ENCODE peak calls at places on chromosomes 5 and 9, in eight cellular contexts. A, M, Y, L, B, Q, N and V are unnamed samples.

GRCh38 chr5:123036391-123037103 is at the start of gene PPIC:
- DNase-seq in A (no peak), M (peak), Y (peak), L (peak), B (peak), Q (peak), N (peak), V (peak)

GRCh38 chr9:68706579-68707201 is 1.6 kb downstream of the PIP5K1B start:
- DNase-seq in A (no peak), M (no peak), Y (no peak), L (no peak), B (peak), Q (no peak), N (no peak), V (no peak)

GRCh38 chr9:6184749-6185645 is 30.6 kb upstream of the IL33 start:
- DNase-seq in A (no peak), M (no peak), Y (peak), L (peak), B (no peak), Q (no peak), N (no peak), V (no peak)

GRCh38 chr5:132836852-132837251 is 6.4 kb upstream of the SHROOM1 start:
- DNase-seq in A (no peak), M (no peak), Y (no peak), L (no peak), B (no peak), Q (no peak), N (no peak), V (no peak)

GRCh38 chr9:97759611-97760288 is 62.6 kb upstream of the XPA start:
- DNase-seq in A (no peak), M (no peak), Y (peak), L (no peak), B (no peak), Q (no peak), N (no peak), V (no peak)

GRCh38 chr5:120942551-120942950 is 478.5 kb downstream of the PRR16 start:
- DNase-seq in A (no peak), M (no peak), Y (peak), L (peak), B (no peak), Q (no peak), N (no peak), V (no peak)

GRCh38 chr9:69297300-69297980 is 27.6 kb upstream of the ENTREP1 start:
- DNase-seq in A (no peak), M (no peak), Y (no peak), L (no peak), B (no peak), Q (no peak), N (no peak), V (no peak)

GRCh38 chr9:137387034-137387890 is 35.7 kb downstream of the EXD3 start:
- DNase-seq in A (no peak), M (no peak), Y (no peak), L (no peak), B (no peak), Q (no peak), N (no peak), V (no peak)

GRCh38 chr9:134344068-134344820 is 18.0 kb downstream of the RXRA start:
- DNase-seq in A (peak), M (peak), Y (no peak), L (peak), B (peak), Q (peak), N (no peak), V (no peak)

GRCh38 chr5:157917909-157918809 is 59.2 kb upstream of the CLINT1 start:
- DNase-seq in A (peak), M (peak), Y (peak), L (peak), B (peak), Q (peak), N (peak), V (peak)

GRCh38 chr5:170254056-170254455 is 21.3 kb downstream of the C5orf58 start:
- DNase-seq in A (peak), M (no peak), Y (no peak), L (peak), B (no peak), Q (no peak), N (no peak), V (peak)

GRCh38 chr9:24011206-24011605 is 185.2 kb upstream of the ELAVL2 start:
- DNase-seq in A (no peak), M (no peak), Y (no peak), L (no peak), B (no peak), Q (no peak), N (no peak), V (no peak)

DNA sequence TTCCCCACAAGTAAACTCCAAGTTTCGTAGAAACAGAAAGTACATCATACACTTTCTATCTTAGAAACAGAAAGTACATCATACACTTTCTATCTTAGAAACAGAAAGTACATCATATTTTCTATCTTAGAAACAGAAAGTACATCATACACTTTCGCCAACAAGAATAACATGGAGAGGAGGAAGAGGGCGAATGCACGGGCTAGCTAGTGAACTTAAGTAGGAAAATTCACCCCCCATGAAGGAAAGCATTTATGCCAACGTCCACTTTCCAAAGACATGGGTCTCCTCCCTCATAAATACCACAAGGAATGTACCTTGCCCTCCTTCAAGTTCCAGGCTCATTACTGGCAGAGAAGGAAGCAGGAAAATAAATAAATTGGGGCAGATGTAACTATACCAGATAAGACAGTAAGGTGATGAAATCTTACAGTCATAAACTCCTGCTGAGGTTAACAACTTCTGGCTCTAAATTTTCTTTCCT is 64.7 kb downstream of the FRMD3 start:
- DNase-seq in A (no peak), M (no peak), Y (no peak), L (no peak), B (no peak), Q (no peak), N (peak), V (no peak)
- H3K4me3 ChIP-seq in A (no peak), M (peak), Y (no peak), L (no peak), B (peak), Q (no peak), N (no peak), V (no peak)

GRCh38 chr9:86354882-86355399 is 731 bp upstream of the TUT7 start:
- DNase-seq in A (no peak), M (no peak), Y (peak), L (peak), B (no peak), Q (no peak), N (no peak), V (no peak)
- H3K4me3 ChIP-seq in A (peak), M (peak), Y (peak), L (peak), B (peak), Q (peak), N (peak), V (peak)

GRCh38 chr9:73154271-73154670 is 2.6 kb downstream of the ANXA1 start:
- DNase-seq in A (no peak), M (no peak), Y (no peak), L (no peak), B (no peak), Q (no peak), N (no peak), V (no peak)

GRCh38 chr9:73155389-73155788 is 3.7 kb downstream of the ANXA1 start:
- DNase-seq in A (peak), M (no peak), Y (peak), L (no peak), B (no peak), Q (no peak), N (no peak), V (no peak)

GRCh38 chr9:73155968-73156592 is 4.4 kb downstream of the ANXA1 start:
- DNase-seq in A (no peak), M (no peak), Y (no peak), L (no peak), B (no peak), Q (no peak), N (no peak), V (no peak)

GRCh38 chr9:73153793-73154227 is 2.1 kb downstream of the ANXA1 start:
- DNase-seq in A (no peak), M (no peak), Y (peak), L (peak), B (no peak), Q (no peak), N (no peak), V (no peak)

GRCh38 chr9:73154760-73155159 is 3.1 kb downstream of the ANXA1 start:
- DNase-seq in A (peak), M (no peak), Y (peak), L (peak), B (no peak), Q (no peak), N (no peak), V (no peak)
- H3K4me3 ChIP-seq in A (peak), M (peak), Y (peak), L (peak), B (peak), Q (no peak), N (no peak), V (no peak)

DNA sequence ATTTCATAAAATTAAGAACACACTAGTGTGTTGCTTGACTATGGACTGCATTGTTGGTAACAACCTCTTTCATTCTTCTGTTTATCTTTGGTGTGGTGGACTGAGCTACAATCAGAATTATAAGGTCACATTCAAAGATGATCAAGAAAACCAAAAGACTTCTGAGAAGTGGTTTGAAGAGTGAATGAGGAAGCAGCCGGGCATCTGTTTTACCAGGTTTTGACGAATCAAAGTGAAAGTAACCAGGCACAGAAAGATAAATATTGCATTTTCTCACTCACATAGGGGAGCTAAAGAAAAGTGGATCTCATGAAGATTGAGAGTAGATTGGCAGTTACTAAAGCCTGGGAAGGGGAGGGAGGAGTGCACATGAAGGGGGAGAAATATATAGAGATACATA is 589.1 kb downstream of the ZNF608 start:
- DNase-seq in A (no peak), M (no peak), Y (peak), L (no peak), B (no peak), Q (no peak), N (no peak), V (no peak)
- H3K4me3 ChIP-seq in A (no peak), M (no peak), Y (peak), L (no peak), B (no peak), Q (no peak), N (no peak), V (no peak)